ENCODE peak calls at places on chromosomes 6 and 20, in four cellular contexts. N is RWPE1, C is naive B cell, J is retina. E is an unnamed sample.
A peak's percentile ranks its signal among the peaks of the same experiment; 100 is the strongest.

GRCh38 chr6:74519172-74519571 is 686.7 kb downstream of the COL12A1 start:
- DNase-seq in N (peak; percentile 10), C (no peak), J (no peak), E (no peak)

GRCh38 chr6:44078795-44079671 is 48.2 kb downstream of the MRPL14 start:
- DNase-seq in N (peak; percentile 68), C (peak; percentile 64), J (peak; percentile 91), E (no peak)

GRCh38 chr20:58982406-58983114 is 1.5 kb downstream of the NELFCD start:
- DNase-seq in N (no peak), C (no peak), J (no peak), E (no peak)

GRCh38 chr20:40497781-40498691 is 191.0 kb downstream of the MAFB start:
- DNase-seq in N (peak; percentile 26), C (no peak), J (no peak), E (no peak)

GRCh38 chr6:28863607-28864320 is 60.0 kb downstream of the TRIM27 start:
- DNase-seq in N (peak; percentile 64), C (peak; percentile 70), J (peak; percentile 94), E (peak; percentile 95)

GRCh38 chr6:108876929-108877775 is 28.9 kb downstream of the ARMC2 start:
- DNase-seq in N (no peak), C (no peak), J (no peak), E (no peak)

GRCh38 chr20:47768016-47768953 is 17.0 kb downstream of the SULF2 start:
- DNase-seq in N (no peak), C (no peak), J (no peak), E (no peak)

GRCh38 chr6:20605061-20605460 is 70.8 kb downstream of the CDKAL1 start:
- DNase-seq in N (peak; percentile 3), C (no peak), J (no peak), E (no peak)

GRCh38 chr6:3918474-3918873 is 69.3 kb downstream of the FAM50B start:
- DNase-seq in N (no peak), C (no peak), J (no peak), E (peak; percentile 47)

GRCh38 chr20:8667306-8667705 is 401.6 kb upstream of the PLCB4 start:
- DNase-seq in N (no peak), C (no peak), J (no peak), E (no peak)

GRCh38 chr20:24780648-24781047 is 168.4 kb upstream of the CST7 start:
- DNase-seq in N (no peak), C (no peak), J (no peak), E (no peak)

GRCh38 chr6:150868759-150869158 is 3.3 kb downstream of the MTHFD1L start:
- DNase-seq in N (no peak), C (no peak), J (no peak), E (no peak)

GRCh38 chr6:16760536-16761468 is at the start of gene ATXN1:
- DNase-seq in N (peak; percentile 42), C (peak; percentile 11), J (peak; percentile 76), E (no peak)

GRCh38 chr6:8025191-8025590 is 39.0 kb downstream of the BLOC1S5 start:
- DNase-seq in N (no peak), C (no peak), J (no peak), E (no peak)

GRCh38 chr6:82006027-82006738 is 241.4 kb downstream of the IBTK start:
- DNase-seq in N (no peak), C (peak; percentile 3), J (no peak), E (no peak)

GRCh38 chr6:149233056-149233715 is 84.3 kb upstream of the TAB2 start:
- DNase-seq in N (peak; percentile 94), C (no peak), J (no peak), E (no peak)

GRCh38 chr6:147281895-147282565 is 77.8 kb downstream of the STXBP5 start:
- DNase-seq in N (no peak), C (no peak), J (no peak), E (no peak)

GRCh38 chr6:145155873-145156782 is 579.2 kb downstream of the EPM2A start:
- DNase-seq in N (no peak), C (no peak), J (no peak), E (no peak)

GRCh38 chr6:79138146-79138545 is 60.1 kb upstream of the PHIP start:
- DNase-seq in N (no peak), C (no peak), J (no peak), E (no peak)

GRCh38 chr20:32338665-32339064 is 19.5 kb upstream of the ASXL1 start:
- DNase-seq in N (no peak), C (no peak), J (no peak), E (no peak)

GRCh38 chr6:126607281-126607680 is 267.4 kb downstream of the CENPW start:
- DNase-seq in N (no peak), C (no peak), J (no peak), E (no peak)

GRCh38 chr20:62628691-62629090 is 13.6 kb upstream of the SLCO4A1 start:
- DNase-seq in N (no peak), C (no peak), J (no peak), E (no peak)

GRCh38 chr20:56985286-56985685 is 281.2 kb downstream of the BMP7 start:
- DNase-seq in N (peak; percentile 86), C (no peak), J (no peak), E (no peak)

GRCh38 chr6:165446331-165446730 is 136.9 kb upstream of the C6orf118 start:
- DNase-seq in N (no peak), C (no peak), J (no peak), E (no peak)

GRCh38 chr6:133542056-133542821 is 301.1 kb downstream of the EYA4 start:
- DNase-seq in N (no peak), C (no peak), J (no peak), E (no peak)

GRCh38 chr6:5175195-5175594 is 85.6 kb downstream of the LYRM4 start:
- DNase-seq in N (no peak), C (no peak), J (no peak), E (no peak)

GRCh38 chr6:24876496-24877465 is 59.0 kb downstream of the RIPOR2 start:
- DNase-seq in N (no peak), C (no peak), J (no peak), E (no peak)

E was measured in esophagus muscularis mucosa.